ENCODE peak calls at places on chromosomes 2 and 18, in five cellular contexts. C, Z, U, T and I are unnamed samples.

GRCh38 chr18:25467226-25468065 is 115.5 kb upstream of the ZNF521 start:
- DNase-seq in C (no peak), Z (no peak), U (no peak), T (no peak), I (no peak)

GRCh38 chr2:118312963-118313756 is 224.9 kb downstream of the INSIG2 start:
- DNase-seq in C (no peak), Z (no peak), U (no peak), T (no peak), I (no peak)

GRCh38 chr18:21453512-21453862 is 147.0 kb downstream of the ESCO1 start:
- DNase-seq in C (no peak), Z (no peak), U (no peak), T (peak; percentile 8), I (no peak)

GRCh38 chr2:200056105-200056504 is 100.7 kb downstream of the MAIP1 start:
- DNase-seq in C (peak; percentile 55), Z (no peak), U (no peak), T (no peak), I (no peak)

GRCh38 chr2:182023235-182023634 is 37.6 kb downstream of the PPP1R1C start:
- DNase-seq in C (no peak), Z (no peak), U (no peak), T (no peak), I (no peak)

GRCh38 chr2:67628892-67629291 is 231.8 kb downstream of the ETAA1 start:
- DNase-seq in C (no peak), Z (no peak), U (no peak), T (no peak), I (no peak)

GRCh38 chr2:222427606-222428320 is 3.4 kb downstream of the SGPP2 start:
- DNase-seq in C (no peak), Z (no peak), U (peak; percentile 63), T (peak; percentile 68), I (no peak)

GRCh38 chr2:171403181-171403580 is 30.6 kb downstream of the METTL8 start:
- DNase-seq in C (no peak), Z (peak; percentile 43), U (no peak), T (peak; percentile 18), I (no peak)

GRCh38 chr2:222851956-222852617 is 8.7 kb upstream of the ACSL3 start:
- DNase-seq in C (no peak), Z (no peak), U (no peak), T (no peak), I (no peak)

GRCh38 chr2:73156539-73157124 is 43.9 kb upstream of the RAB11FIP5 start:
- DNase-seq in C (peak; percentile 79), Z (peak; percentile 63), U (peak; percentile 56), T (peak; percentile 65), I (no peak)

GRCh38 chr2:195805283-195805976 is 148.4 kb downstream of the SLC39A10 start:
- DNase-seq in C (no peak), Z (no peak), U (no peak), T (no peak), I (no peak)

GRCh38 chr2:64644240-64645013 is 9.3 kb downstream of the SERTAD2 start:
- DNase-seq in C (peak; percentile 84), Z (peak; percentile 85), U (peak; percentile 72), T (peak; percentile 64), I (no peak)

GRCh38 chr2:30862054-30862651 is 54.9 kb upstream of the CAPN13 start:
- DNase-seq in C (peak; percentile 69), Z (peak; percentile 64), U (peak; percentile 49), T (peak; percentile 83), I (no peak)

GRCh38 chr2:64632855-64633819 is 20.6 kb downstream of the SERTAD2 start:
- DNase-seq in C (peak; percentile 53), Z (no peak), U (no peak), T (no peak), I (no peak)

GRCh38 chr18:25228410-25228809 is 123.6 kb downstream of the ZNF521 start:
- DNase-seq in C (no peak), Z (no peak), U (no peak), T (no peak), I (no peak)

GRCh38 chr2:197307933-197308521 is 2.6 kb downstream of the ANKRD44 start:
- DNase-seq in C (no peak), Z (no peak), U (peak; percentile 20), T (no peak), I (no peak)

GRCh38 chr2:230983566-230983965 is 12.4 kb upstream of the SPATA3 start:
- DNase-seq in C (no peak), Z (no peak), U (no peak), T (no peak), I (no peak)

GRCh38 chr18:67142604-67143003 is 373.9 kb downstream of the DSEL start:
- DNase-seq in C (no peak), Z (no peak), U (no peak), T (no peak), I (no peak)

GRCh38 chr2:238352361-238352760 is 32.0 kb downstream of the TRAF3IP1 start:
- DNase-seq in C (no peak), Z (no peak), U (no peak), T (no peak), I (no peak)

GRCh38 chr2:214856116-214856515 is 46.6 kb upstream of the BARD1 start:
- DNase-seq in C (peak; percentile 1), Z (peak; percentile 37), U (no peak), T (peak; percentile 23), I (no peak)

GRCh38 chr2:96844405-96844808 is 586 bp upstream of the ANKRD23 start:
- DNase-seq in C (no peak), Z (no peak), U (no peak), T (no peak), I (peak; percentile 72)

GRCh38 chr2:96842600-96842999 is 1.2 kb downstream of the ANKRD23 start:
- DNase-seq in C (no peak), Z (no peak), U (no peak), T (no peak), I (peak; percentile 90)

GRCh38 chr2:96843538-96844268 is at the start of gene ANKRD23:
- DNase-seq in C (no peak), Z (no peak), U (no peak), T (no peak), I (no peak)

GRCh38 chr2:96839875-96840850 is 3.7 kb downstream of the ANKRD23 start:
- DNase-seq in C (no peak), Z (no peak), U (no peak), T (no peak), I (peak; percentile 77)

GRCh38 chr2:96841707-96842495 is 1.9 kb downstream of the ANKRD23 start:
- DNase-seq in C (no peak), Z (no peak), U (no peak), T (no peak), I (peak; percentile 72)
- TF ChIP-seq CTCF in C (no peak), Z (no peak), U (no peak), T (no peak), I (no peak)

GRCh38 chr2:240564571-240565266 is 3.6 kb upstream of the RNPEPL1 start:
- DNase-seq in C (peak; percentile 79), Z (no peak), U (peak; percentile 14), T (no peak), I (peak; percentile 59)
- TF ChIP-seq CTCF in C (peak; percentile 31), Z (no peak), U (no peak), T (no peak), I (peak; percentile 19)

DNA sequence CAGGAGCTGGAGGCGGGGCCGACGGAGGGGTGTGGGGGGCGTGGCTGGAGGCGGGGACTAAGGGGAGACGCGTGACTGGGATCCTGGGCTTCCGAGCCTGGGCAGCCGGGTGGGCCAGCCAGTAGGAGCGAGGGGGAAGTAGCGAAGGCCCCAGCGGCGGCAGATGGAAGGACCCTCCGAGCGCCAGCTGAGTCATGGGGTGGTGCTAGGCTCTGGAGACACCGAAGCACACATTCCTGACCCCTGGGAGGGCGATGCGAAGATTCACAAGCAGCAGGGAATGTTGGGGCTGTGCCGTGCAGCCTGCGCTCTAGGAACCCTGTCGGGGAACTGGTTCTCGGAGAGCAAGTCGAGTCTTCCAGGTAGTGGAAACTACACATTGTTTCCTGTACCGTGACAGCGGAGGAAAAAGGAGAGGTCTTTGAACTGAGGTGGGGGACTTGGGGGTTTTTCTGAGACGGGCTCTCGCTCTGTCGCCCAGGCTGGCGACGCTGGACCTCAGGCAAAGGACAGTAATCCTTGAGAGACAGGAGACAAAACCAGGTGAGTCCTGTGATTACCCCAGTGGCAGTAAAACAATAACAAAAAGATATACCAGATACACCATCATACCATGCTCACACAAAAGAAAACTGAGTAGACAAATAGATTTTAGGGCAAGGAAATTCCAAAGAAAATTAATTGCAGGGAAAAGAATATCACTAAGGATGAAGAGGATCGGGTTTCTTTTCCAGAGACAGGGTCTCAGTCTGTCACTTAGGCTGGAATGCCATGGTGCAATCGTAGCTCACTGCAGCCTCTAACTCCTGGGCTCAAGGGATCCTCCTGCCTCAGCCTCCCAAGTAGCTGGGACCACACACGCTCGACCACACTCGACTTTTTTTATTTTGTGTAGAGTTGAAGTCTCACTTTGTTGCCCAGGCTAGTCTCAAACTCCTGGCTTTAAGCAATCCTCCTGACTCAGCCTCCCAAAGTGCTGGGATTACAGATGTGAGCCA is 828 bp upstream of the AFG3L2 start:
- DNase-seq in C (no peak), Z (no peak), U (no peak), T (peak; percentile 99), I (no peak)
- TF ChIP-seq CTCF in C (peak; percentile 9), Z (peak; percentile 0), U (peak; percentile 11), T (peak; percentile 43), I (peak; percentile 51)

DNA sequence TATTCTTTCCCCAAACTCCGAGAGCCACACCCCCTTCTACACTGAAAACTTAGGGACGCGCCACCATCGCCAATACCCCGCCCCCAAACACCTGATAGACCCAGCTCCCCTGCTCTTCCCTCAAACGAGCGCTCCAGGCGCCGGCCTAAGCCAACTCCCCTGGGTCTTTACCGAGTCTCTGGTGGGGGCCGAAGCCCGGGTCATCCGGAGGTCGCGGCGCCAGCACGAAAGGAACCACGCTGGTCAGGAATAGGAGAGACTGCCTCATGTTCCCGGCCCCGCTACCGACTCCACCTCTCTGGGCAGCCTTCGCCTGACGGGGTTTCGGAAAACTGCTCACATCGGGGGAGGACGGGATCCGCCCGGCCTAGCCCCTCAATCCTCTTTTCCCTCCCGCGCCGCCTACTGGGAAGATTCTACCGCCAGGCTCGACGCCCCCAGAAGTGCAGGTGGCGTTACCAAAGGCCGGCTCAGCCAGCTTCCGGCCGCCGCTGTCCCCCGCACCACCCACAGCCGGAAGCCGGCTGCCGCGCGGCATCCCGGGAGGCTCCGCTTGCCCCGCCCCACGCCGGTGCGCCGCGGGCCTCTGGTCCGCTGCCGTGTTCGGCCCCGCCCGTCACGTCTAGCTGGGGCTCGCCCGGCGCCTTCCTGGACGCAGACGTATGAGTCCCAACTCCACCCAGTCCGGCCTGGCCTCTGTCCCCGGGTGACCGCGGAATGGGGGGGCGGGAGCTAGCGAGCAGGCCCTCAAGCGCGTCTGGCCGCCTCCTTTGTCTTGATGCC is at the start of gene ADAM17:
- DNase-seq in C (peak; percentile 99), Z (peak; percentile 99), U (peak; percentile 97), T (peak; percentile 98), I (peak; percentile 99)
- TF ChIP-seq CTCF in C (peak; percentile 56), Z (peak; percentile 63), U (peak; percentile 51), T (peak; percentile 44), I (peak; percentile 79)